ENCODE peak calls at places on chromosomes 16 and 17, in four cellular contexts. One of them, this sample, is unnamed.

GRCh38 chr17:70137451-70138230 is 31.7 kb upstream of the KCNJ2 start:
- DNase-seq in K562: no peak
- DNase-seq in GM12878: peak
- DNase-seq in GM12892: peak
- DNase-seq in this sample: peak

GRCh38 chr16:29909398-29909797 is 9.1 kb downstream of the ASPHD1 start:
- DNase-seq in K562: no peak
- DNase-seq in GM12878: no peak
- DNase-seq in GM12892: no peak
- DNase-seq in this sample: no peak

GRCh38 chr16:84545114-84545737 is 40.8 kb upstream of the MEAK7 start:
- DNase-seq in K562: no peak
- DNase-seq in GM12878: no peak
- DNase-seq in GM12892: no peak
- DNase-seq in this sample: no peak

GRCh38 chr17:77708936-77709335 is 249.6 kb upstream of the TNRC6C start:
- DNase-seq in K562: no peak
- DNase-seq in GM12878: no peak
- DNase-seq in GM12892: no peak
- DNase-seq in this sample: no peak

GRCh38 chr17:60165976-60166375 is 16.2 kb downstream of the CA4 start:
- DNase-seq in K562: peak
- DNase-seq in GM12878: no peak
- DNase-seq in GM12892: no peak
- DNase-seq in this sample: no peak

GRCh38 chr16:17070882-17071592 is 399.7 kb downstream of the XYLT1 start:
- DNase-seq in K562: no peak
- DNase-seq in GM12878: peak
- DNase-seq in GM12892: peak
- DNase-seq in this sample: peak

GRCh38 chr16:180921-181667 is 835 bp downstream of the HBQ1 start:
- DNase-seq in K562: peak
- DNase-seq in GM12878: peak
- DNase-seq in GM12892: peak
- DNase-seq in this sample: peak

GRCh38 chr17:17919169-17920107 is 52.8 kb downstream of the TOM1L2 start:
- DNase-seq in K562: peak
- DNase-seq in GM12878: peak
- DNase-seq in GM12892: peak
- DNase-seq in this sample: peak

GRCh38 chr16:3017806-3018506 is at the start of gene CLDN6:
- DNase-seq in K562: peak
- DNase-seq in GM12878: no peak
- DNase-seq in GM12892: no peak
- DNase-seq in this sample: no peak

GRCh38 chr17:17349724-17350106 is 46.5 kb downstream of the NT5M start:
- DNase-seq in K562: no peak
- DNase-seq in GM12878: no peak
- DNase-seq in GM12892: no peak
- DNase-seq in this sample: no peak

DNA sequence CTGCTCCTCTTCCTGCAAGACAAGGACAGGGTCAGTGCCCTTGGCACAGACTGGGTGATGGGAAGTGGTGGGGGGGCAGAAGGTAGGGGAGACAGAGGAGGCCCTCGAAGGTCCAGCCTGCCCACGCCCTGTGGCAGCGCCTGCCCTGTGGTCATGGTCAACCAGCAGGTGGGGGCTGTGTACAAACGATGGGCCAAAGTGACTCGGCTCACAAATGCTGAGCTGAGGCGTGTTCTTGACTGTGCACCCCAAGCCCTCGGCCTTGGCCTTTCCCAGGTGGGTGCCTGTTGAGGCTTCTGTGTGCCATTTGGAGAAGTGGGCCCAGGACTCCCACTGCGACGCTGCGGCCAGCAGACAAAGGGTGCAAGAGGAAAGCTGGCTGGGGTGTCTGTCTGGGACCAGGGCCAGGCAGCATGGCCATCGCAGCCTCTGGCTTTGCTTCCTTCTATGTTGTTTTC is 22.6 kb downstream of the MXRA7 start:
- DNase-seq in K562: no peak
- DNase-seq in GM12878: no peak
- DNase-seq in GM12892: no peak
- DNase-seq in this sample: no peak
- TF ChIP-seq TAF1 in K562: no peak
- TF ChIP-seq TAF1 in GM12878: no peak
- TF ChIP-seq TAF1 in GM12892: no peak
- TF ChIP-seq TAF1 in this sample: no peak

GRCh38 chr16:11161974-11162373 is 94.0 kb downstream of the SOCS1 start:
- DNase-seq in K562: no peak
- DNase-seq in GM12878: no peak
- DNase-seq in GM12892: no peak
- DNase-seq in this sample: no peak
- TF ChIP-seq POLR2AphosphoS5 in K562: no peak
- TF ChIP-seq POLR2AphosphoS5 in GM12878: no peak
- TF ChIP-seq POLR2AphosphoS5 in GM12892: no peak
- TF ChIP-seq POLR2AphosphoS5 in this sample: no peak

DNA sequence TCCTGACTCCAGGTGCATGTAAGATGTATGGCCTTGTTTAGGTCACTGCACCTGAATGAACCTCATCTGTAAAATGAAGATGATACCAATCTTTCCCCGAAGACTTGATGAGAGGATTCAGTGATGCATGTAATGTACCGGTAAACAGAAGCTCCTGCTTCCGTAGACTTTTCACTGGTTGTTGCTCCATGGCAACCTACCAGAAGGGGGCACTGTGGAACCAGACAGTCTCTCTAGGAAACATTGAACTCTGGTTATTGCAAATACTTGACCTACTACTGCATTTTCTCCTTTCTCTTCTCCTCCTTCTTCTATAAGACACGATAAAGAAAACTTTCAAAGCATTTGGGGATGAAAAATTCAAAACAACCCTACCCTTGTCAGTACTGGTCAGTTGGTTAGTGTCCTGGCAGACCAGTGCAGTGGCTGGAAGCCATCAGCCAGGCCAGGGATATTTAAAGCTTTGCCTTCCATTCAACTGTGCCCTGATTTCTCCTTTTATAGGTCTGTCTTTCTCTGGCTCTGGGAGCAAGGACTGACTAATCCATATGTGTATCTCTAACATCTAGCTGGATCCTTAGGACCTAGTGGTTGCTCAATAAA is 667.4 kb upstream of the SALL1 start:
- DNase-seq in K562: no peak
- DNase-seq in GM12878: no peak
- DNase-seq in GM12892: no peak
- DNase-seq in this sample: peak
- TF ChIP-seq TAF1 in K562: no peak
- TF ChIP-seq TAF1 in GM12878: no peak
- TF ChIP-seq TAF1 in GM12892: no peak
- TF ChIP-seq TAF1 in this sample: no peak

DNA sequence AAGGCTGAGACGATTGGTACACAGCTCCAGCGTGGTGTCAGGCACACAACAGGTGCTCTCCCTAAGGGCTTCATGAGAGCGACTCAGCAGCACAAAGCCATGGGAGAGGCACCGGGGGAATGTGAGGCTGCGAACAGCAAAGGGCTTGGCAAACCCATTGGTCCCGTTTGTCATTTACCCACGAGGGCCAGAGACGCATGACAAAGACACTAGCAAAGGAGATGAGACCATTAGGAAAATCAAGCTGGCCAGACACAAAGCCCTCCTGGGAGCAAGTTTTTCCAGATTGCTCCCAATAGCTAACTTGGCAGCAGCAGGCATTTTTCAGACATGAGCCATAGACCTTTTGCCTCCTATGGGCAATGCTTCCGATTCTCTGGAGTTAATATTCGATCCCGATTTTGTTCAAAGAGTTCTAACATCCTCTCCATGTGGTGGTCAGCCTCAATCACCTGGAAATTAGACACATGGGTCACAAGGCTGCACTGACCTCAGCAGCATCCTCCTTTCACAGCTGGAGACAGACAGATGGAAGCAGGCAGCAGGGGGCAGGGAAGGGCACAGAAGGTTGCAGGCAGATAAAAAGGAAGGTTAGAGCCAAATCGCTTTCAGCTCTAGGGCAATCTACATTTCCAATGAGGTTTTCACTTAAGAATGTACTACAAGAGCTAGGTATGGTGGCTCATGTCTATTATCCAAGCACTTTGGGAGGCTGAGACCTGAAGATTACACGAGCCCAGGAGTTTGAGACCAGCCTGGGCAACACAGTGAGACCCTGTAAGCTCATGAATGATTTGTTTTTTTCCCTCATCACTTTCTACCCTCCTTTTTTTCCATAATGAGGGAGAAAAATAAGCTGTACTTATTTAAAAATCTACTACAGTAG is 38.1 kb downstream of the TK2 start:
- DNase-seq in K562: peak
- DNase-seq in GM12878: no peak
- DNase-seq in GM12892: no peak
- DNase-seq in this sample: no peak
- TF ChIP-seq POLR2AphosphoS5 in K562: peak
- TF ChIP-seq POLR2AphosphoS5 in GM12878: no peak
- TF ChIP-seq POLR2AphosphoS5 in GM12892: no peak
- TF ChIP-seq POLR2AphosphoS5 in this sample: no peak

DNA sequence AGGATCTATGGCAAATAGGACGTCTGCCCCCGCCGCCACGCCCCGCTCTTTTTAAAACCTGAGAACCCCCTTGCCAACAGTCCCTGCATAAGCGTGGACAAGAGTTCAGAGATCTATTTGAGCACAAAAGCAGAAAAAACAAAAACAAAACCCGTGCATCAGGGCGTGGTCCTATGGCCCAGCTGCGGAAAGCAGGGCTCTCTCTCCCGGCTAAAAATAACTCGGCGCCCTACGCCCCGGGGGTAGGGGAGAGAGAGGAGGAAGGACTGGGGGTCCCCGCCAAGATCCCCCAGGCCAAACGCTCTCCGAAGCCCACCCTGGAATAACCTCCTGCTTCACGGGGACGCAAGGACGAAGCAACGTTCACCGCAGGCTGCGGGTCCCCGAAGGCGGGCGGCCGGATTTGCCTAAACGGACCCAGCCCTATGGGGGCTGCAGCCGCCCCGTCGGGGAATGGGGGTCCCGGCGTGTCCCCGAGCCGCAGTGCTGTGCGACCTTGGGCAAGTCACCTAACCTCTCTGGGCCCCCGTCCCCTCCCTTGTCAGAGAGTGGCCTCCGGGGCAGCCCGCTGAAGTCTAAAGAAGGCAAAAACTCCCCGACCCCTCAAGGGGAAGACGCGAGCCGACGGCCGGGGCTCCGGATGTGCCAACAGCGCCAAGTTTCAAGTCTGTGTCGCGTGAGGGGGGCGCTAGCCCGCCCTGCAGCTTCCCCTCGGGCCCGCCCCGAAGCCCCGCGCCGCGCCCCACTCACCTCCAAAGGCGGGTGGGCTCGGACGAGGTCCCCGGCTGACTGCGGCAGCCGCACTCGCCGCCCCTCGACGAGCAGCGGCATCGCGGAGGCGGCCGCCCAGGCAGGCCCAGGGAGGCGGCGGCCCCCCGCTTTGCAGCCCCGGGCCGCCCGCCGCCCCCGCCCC is 477 bp downstream of the NTAN1 start:
- DNase-seq in K562: peak
- DNase-seq in GM12878: no peak
- DNase-seq in GM12892: peak
- DNase-seq in this sample: peak
- TF ChIP-seq TAF1 in K562: peak
- TF ChIP-seq TAF1 in GM12878: no peak
- TF ChIP-seq TAF1 in GM12892: no peak
- TF ChIP-seq TAF1 in this sample: no peak

DNA sequence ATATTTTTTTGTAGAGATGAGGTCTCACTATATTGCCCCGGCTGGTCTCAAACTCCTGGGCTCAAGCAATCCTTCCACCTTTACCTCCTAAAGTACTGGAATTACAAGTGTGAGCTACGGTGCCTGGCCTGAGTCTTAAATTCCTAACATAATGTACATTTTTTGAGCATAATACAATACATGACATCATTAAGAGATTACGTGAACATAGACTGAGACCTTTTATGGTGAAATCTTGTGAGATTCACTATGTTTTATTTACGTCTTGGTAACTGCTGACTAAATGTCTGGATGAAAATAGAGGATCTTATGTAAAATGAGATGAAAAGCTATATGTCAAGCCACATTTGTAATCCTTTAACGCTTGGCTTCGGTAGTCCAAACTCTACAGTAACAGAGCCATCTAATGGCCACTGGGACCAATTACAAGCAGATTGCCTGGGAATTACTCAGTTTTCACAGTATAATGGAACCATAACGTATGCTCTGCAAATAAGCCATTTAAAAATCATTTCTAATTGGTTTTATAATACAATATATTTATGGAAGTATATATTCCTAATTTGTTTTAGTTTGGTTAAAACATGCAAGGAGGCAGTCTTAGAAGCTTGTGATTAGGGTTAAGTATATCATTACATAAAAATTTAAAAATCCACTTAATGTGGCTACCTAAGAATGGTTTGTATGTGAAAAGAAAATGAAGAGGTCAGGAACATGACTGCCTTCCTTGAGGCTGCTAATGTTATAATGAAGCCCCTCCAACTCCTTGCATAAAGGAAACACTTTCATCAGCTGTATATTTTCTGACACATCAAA is 8.1 kb upstream of the EFCAB13 start:
- DNase-seq in K562: peak
- DNase-seq in GM12878: peak
- DNase-seq in GM12892: no peak
- DNase-seq in this sample: no peak
- TF ChIP-seq POLR2AphosphoS5 in K562: no peak
- TF ChIP-seq POLR2AphosphoS5 in GM12878: no peak
- TF ChIP-seq POLR2AphosphoS5 in GM12892: no peak
- TF ChIP-seq POLR2AphosphoS5 in this sample: no peak

This sample was measured in GM12891.